ENCODE peak calls at places on chromosomes 12 and 14, in five cellular contexts. P, A, J, N and F are unnamed samples.

GRCh38 chr14:104462651-104463630 is 116.6 kb upstream of the C14orf180 start:
- DNase-seq in P (no peak), A (no peak), J (no peak), N (no peak), F (no peak)

GRCh38 chr12:52006726-52007157 is at the start of gene TAMALIN:
- DNase-seq in P (no peak), A (no peak), J (peak; percentile 63), N (peak; percentile 97), F (no peak)

GRCh38 chr14:90487031-90487430 is 90.2 kb downstream of the CALM1 start:
- DNase-seq in P (no peak), A (no peak), J (no peak), N (peak; percentile 82), F (no peak)

GRCh38 chr14:68841030-68841809 is 48.4 kb upstream of the ZFP36L1 start:
- DNase-seq in P (no peak), A (no peak), J (no peak), N (no peak), F (no peak)

GRCh38 chr14:33229269-33229924 is 290.7 kb downstream of the NPAS3 start:
- DNase-seq in P (no peak), A (no peak), J (no peak), N (peak; percentile 12), F (no peak)

GRCh38 chr12:70907412-70907811 is 13.1 kb downstream of the PTPRR start:
- DNase-seq in P (no peak), A (no peak), J (no peak), N (no peak), F (no peak)

GRCh38 chr14:95157987-95158712 is 821 bp upstream of the DICER1 start:
- DNase-seq in P (no peak), A (peak; percentile 20), J (peak; percentile 32), N (no peak), F (peak; percentile 32)

GRCh38 chr12:123934829-123935228 is 37.8 kb downstream of the CCDC92 start:
- DNase-seq in P (no peak), A (no peak), J (no peak), N (no peak), F (no peak)

GRCh38 chr12:109934026-109934425 is 34.0 kb downstream of the TCHP start:
- DNase-seq in P (no peak), A (no peak), J (no peak), N (no peak), F (no peak)

GRCh38 chr12:97760601-97761000 is 298.0 kb downstream of the RMST start:
- DNase-seq in P (no peak), A (no peak), J (no peak), N (no peak), F (no peak)

GRCh38 chr12:74317078-74317581 is 220.5 kb upstream of the ATXN7L3B start:
- DNase-seq in P (no peak), A (no peak), J (no peak), N (no peak), F (no peak)

GRCh38 chr14:50783542-50783941 is 47.4 kb downstream of the NIN start:
- DNase-seq in P (no peak), A (no peak), J (no peak), N (no peak), F (no peak)

GRCh38 chr14:68910540-68910939 is 68.6 kb downstream of the ACTN1 start:
- DNase-seq in P (no peak), A (no peak), J (no peak), N (no peak), F (no peak)

GRCh38 chr14:21039585-21040369 is 2.4 kb upstream of the RNASE7 start:
- DNase-seq in P (no peak), A (peak; percentile 85), J (peak; percentile 34), N (peak; percentile 56), F (no peak)

GRCh38 chr12:119229837-119230236 is 51.1 kb downstream of the HSPB8 start:
- DNase-seq in P (no peak), A (peak; percentile 55), J (no peak), N (peak; percentile 53), F (no peak)

GRCh38 chr14:38866461-38866860 is 236.6 kb downstream of the SEC23A start:
- DNase-seq in P (no peak), A (no peak), J (no peak), N (no peak), F (no peak)

DNA sequence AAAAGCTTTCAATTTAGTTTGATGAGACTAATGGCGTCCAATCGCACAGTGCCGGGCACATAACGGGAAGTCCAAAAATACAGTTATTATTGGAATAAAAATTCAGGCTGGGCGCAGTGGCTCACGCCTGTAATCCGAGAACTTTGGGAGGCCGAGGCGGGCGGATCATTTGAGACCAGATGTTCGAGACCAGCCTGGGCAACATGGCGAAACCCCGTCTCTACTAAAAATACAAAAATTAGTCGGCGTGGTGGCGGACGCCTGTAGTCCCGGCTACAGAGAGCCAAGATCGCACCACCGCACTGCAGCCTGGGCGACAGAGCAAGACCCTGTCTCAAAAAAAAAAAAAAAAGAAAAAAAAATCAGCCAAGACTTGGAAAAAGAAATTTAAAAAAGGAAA is 1.2 kb upstream of the FKBP4 start:
- DNase-seq in P (no peak), A (no peak), J (no peak), N (no peak), F (no peak)
- TF ChIP-seq TAF1 in P (no peak), A (no peak), J (no peak), N (no peak), F (no peak)

GRCh38 chr14:73751157-73751691 is 37.0 kb upstream of the PNMA1 start:
- DNase-seq in P (no peak), A (no peak), J (no peak), N (no peak), F (no peak)

GRCh38 chr14:73753887-73754880 is 40.0 kb upstream of the PNMA1 start:
- DNase-seq in P (peak; percentile 61), A (no peak), J (no peak), N (no peak), F (no peak)

GRCh38 chr14:73750161-73750901 is 36.1 kb upstream of the PNMA1 start:
- DNase-seq in P (no peak), A (no peak), J (no peak), N (no peak), F (no peak)

GRCh38 chr14:73753043-73753886 is 39.1 kb upstream of the PNMA1 start:
- DNase-seq in P (no peak), A (peak; percentile 84), J (no peak), N (peak; percentile 64), F (no peak)

GRCh38 chr14:73752297-73752992 is 38.3 kb upstream of the PNMA1 start:
- DNase-seq in P (no peak), A (no peak), J (no peak), N (peak; percentile 76), F (no peak)
- TF ChIP-seq TAF1 in P (no peak), A (no peak), J (no peak), N (no peak), F (no peak)

GRCh38 chr12:26028953-26029740 is 70.7 kb downstream of the RASSF8 start:
- DNase-seq in P (no peak), A (peak; percentile 17), J (no peak), N (peak; percentile 52), F (peak; percentile 10)
- TF ChIP-seq TAF1 in P (no peak), A (no peak), J (no peak), N (no peak), F (no peak)

GRCh38 chr12:55666508-55666907 is 29.8 kb downstream of the OR10P1 start:
- DNase-seq in P (no peak), A (no peak), J (no peak), N (no peak), F (no peak)

GRCh38 chr12:55659486-55660385 is 23.0 kb downstream of the OR10P1 start:
- DNase-seq in P (no peak), A (peak; percentile 27), J (no peak), N (peak; percentile 36), F (no peak)

GRCh38 chr12:55664826-55665225 is 28.1 kb downstream of the OR10P1 start:
- DNase-seq in P (no peak), A (no peak), J (no peak), N (no peak), F (no peak)

GRCh38 chr12:55658635-55659391 is 22.1 kb downstream of the OR10P1 start:
- DNase-seq in P (no peak), A (no peak), J (no peak), N (no peak), F (no peak)

DNA sequence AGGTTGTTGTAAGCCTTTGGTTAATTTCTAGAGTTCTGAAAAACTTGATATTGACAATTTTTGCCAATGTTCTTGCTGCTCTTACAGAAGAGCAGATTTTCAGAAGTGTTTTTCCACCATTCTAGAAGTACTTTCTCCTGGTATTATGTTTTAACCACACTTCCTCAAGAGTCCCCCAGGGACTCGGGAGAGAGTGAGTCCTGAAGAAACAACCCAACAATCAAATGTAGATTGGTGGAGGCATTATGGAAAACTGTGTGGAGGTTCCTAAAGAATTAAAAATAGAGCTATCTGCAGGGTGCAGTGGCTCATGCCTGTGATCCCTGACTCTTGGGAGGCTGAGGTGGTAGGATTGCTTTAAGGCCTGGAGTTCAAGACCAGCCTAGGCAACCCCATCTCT is 26.7 kb downstream of the OR10P1 start:
- DNase-seq in P (no peak), A (no peak), J (no peak), N (no peak), F (no peak)
- TF ChIP-seq TAF1 in P (no peak), A (no peak), J (no peak), N (no peak), F (no peak)

GRCh38 chr14:64673748-64674147 is 30.5 kb upstream of the PLEKHG3 start:
- DNase-seq in P (peak; percentile 55), A (no peak), J (no peak), N (no peak), F (no peak)
- TF ChIP-seq TAF1 in P (no peak), A (no peak), J (no peak), N (no peak), F (no peak)

DNA sequence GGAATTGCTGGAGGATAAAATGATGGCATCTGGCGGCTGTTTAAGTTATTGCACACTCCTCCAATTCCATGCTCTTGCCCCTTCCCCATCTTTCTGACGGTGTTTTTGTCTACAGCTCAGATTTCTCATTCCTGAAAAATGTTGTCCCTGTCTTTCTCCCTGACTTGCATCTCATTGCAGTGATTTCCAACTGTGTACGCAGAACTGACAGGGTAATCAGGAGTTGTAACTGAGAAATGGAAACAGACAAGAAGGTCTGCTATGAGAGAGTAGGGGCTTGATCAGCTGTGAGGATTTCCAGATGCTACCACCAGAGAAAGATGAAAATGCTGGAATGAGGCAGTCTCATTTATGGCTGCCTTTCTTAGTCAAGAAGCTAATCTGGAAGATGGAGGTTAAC is 1.3 kb downstream of the ERP27 start:
- DNase-seq in P (no peak), A (no peak), J (no peak), N (no peak), F (no peak)
- TF ChIP-seq TAF1 in P (no peak), A (no peak), J (no peak), N (no peak), F (no peak)

GRCh38 chr14:36518031-36518585 is 1.9 kb downstream of the NKX2-1 start:
- DNase-seq in P (no peak), A (no peak), J (no peak), N (peak; percentile 25), F (no peak)
- TF ChIP-seq TAF1 in P (no peak), A (no peak), J (no peak), N (no peak), F (no peak)

DNA sequence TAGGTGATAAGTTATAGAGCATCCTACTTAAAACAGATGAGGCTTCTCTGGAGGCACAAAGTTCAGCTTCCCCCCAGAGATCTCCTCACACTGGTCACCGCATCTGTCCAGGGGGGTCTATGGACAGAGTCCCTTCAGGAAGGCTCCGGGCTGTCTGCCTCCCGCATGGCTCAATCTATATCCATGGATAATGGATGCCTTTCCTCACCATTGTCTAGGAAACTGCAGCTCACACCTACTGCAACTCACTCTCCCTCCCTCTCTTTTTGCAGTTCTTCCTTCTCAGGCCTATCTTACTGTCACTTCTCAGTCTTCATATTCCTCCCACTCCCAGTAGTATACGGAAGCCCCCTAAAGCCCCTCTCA is 100.6 kb upstream of the BCL2L14 start:
- DNase-seq in P (no peak), A (no peak), J (no peak), N (no peak), F (no peak)
- TF ChIP-seq TAF1 in P (no peak), A (no peak), J (no peak), N (no peak), F (no peak)